ENCODE peak calls at places on chromosomes 5 and 9, in ten cellular contexts. Z is GM04504, G is GM13977, T is osteocyte, O is NCI-H1092 treated with DMSO at 0.1 percent for 48 hours, K is T follicular helper cell, U is dermis microvascular lymphatic vessel endothelial cell, H is thoracic aorta, S is lower leg skin, X is H54. F is an unnamed sample.

GRCh38 chr5:136174021-136174659 is 18.8 kb downstream of the SMIM32 start:
- DNase-seq in Z (peak), G (peak), T (no peak), O (peak), K (no peak), U (peak), H (no peak), S (no peak), X (no peak), F (peak)

GRCh38 chr9:112252194-112252593 is 77.1 kb upstream of the SUSD1 start:
- DNase-seq in Z (no peak), G (no peak), T (no peak), O (no peak), K (no peak), U (no peak), H (no peak), S (no peak), X (no peak), F (no peak)

GRCh38 chr9:93895535-93895934 is 59.6 kb downstream of the BARX1 start:
- DNase-seq in Z (no peak), G (peak), T (no peak), O (no peak), K (no peak), U (no peak), H (no peak), S (no peak), X (no peak), F (no peak)

GRCh38 chr5:14854806-14855205 is 16.8 kb downstream of the ANKH start:
- DNase-seq in Z (no peak), G (no peak), T (no peak), O (no peak), K (no peak), U (no peak), H (no peak), S (no peak), X (no peak), F (no peak)

GRCh38 chr9:14350766-14351165 is 36.8 kb upstream of the NFIB start:
- DNase-seq in Z (no peak), G (no peak), T (no peak), O (no peak), K (no peak), U (no peak), H (no peak), S (peak), X (no peak), F (no peak)

GRCh38 chr5:160619381-160619780 is 197.7 kb downstream of the PTTG1 start:
- DNase-seq in Z (no peak), G (no peak), T (no peak), O (peak), K (no peak), U (no peak), H (no peak), S (no peak), X (no peak), F (no peak)

GRCh38 chr9:99822096-99822595 is 461 bp downstream of the NR4A3 start:
- DNase-seq in Z (no peak), G (no peak), T (no peak), O (no peak), K (no peak), U (no peak), H (no peak), S (no peak), X (no peak), F (no peak)

GRCh38 chr9:131764568-131764967 is 24.7 kb upstream of the RAPGEF1 start:
- DNase-seq in Z (no peak), G (no peak), T (no peak), O (no peak), K (no peak), U (no peak), H (no peak), S (no peak), X (no peak), F (no peak)

GRCh38 chr5:130885027-130885426 is 280.0 kb downstream of the HINT1 start:
- DNase-seq in Z (no peak), G (no peak), T (no peak), O (no peak), K (no peak), U (no peak), H (no peak), S (no peak), X (no peak), F (no peak)

GRCh38 chr9:107193251-107193650 is 89.8 kb upstream of the RAD23B start:
- DNase-seq in Z (no peak), G (no peak), T (no peak), O (no peak), K (no peak), U (no peak), H (no peak), S (no peak), X (no peak), F (no peak)

GRCh38 chr5:169804861-169805260 is 167.8 kb downstream of the DOCK2 start:
- DNase-seq in Z (no peak), G (no peak), T (no peak), O (no peak), K (no peak), U (no peak), H (no peak), S (no peak), X (no peak), F (no peak)

GRCh38 chr5:72618699-72619098 is 111.5 kb upstream of the ZNF366 start:
- DNase-seq in Z (no peak), G (no peak), T (no peak), O (no peak), K (no peak), U (no peak), H (no peak), S (no peak), X (no peak), F (no peak)

GRCh38 chr9:120412425-120412951 is 167.5 kb downstream of the CDK5RAP2 start:
- DNase-seq in Z (peak), G (no peak), T (no peak), O (no peak), K (no peak), U (peak), H (no peak), S (no peak), X (no peak), F (no peak)

GRCh38 chr5:161544350-161544765 is 2.2 kb downstream of the GABRB2 start:
- DNase-seq in Z (no peak), G (peak), T (no peak), O (no peak), K (no peak), U (peak), H (no peak), S (no peak), X (peak), F (no peak)

F was measured in NCI-H2107.